ENCODE peak calls at places on chromosomes 6 and 20, in seven cellular contexts. B is B cell; Y is osteoblast; V is psoas muscle; D is CD8-positive, alpha-beta T cell; I is astrocyte of the cerebellum; X is adrenal gland. N is an unnamed sample.

GRCh38 chr6:25142506-25142905 is 136.7 kb upstream of the CARMIL1 start:
- DNase-seq in X (no peak), V (no peak), D (no peak), I (no peak), B (no peak), Y (no peak), N (no peak)

GRCh38 chr20:30168025-30168799 is 1089.3 kb upstream of the DEFB115 start:
- DNase-seq in Y (no peak), I (no peak), B (no peak), D (peak), V (no peak), X (no peak), N (peak)

GRCh38 chr6:74001091-74001490 is 305.1 kb downstream of the CD109 start:
- DNase-seq in B (no peak), Y (no peak), D (no peak), I (no peak), X (no peak), V (no peak), N (no peak)

GRCh38 chr6:47135772-47136171 is 93.6 kb upstream of the ADGRF1 start:
- DNase-seq in V (no peak), I (peak), D (no peak), Y (peak), B (no peak), X (no peak), N (no peak)

GRCh38 chr6:15953152-15953880 is 175.6 kb upstream of the MYLIP start:
- DNase-seq in B (no peak), I (no peak), D (no peak), Y (no peak), V (no peak), X (no peak), N (no peak)

GRCh38 chr6:37858363-37858762 is 38.8 kb downstream of the ZFAND3 start:
- DNase-seq in X (no peak), Y (no peak), V (no peak), D (no peak), I (no peak), B (no peak), N (no peak)

GRCh38 chr6:27495386-27496135 is 22.7 kb upstream of the ZNF184 start:
- DNase-seq in B (no peak), X (no peak), V (peak), D (peak), I (no peak), Y (peak), N (peak)

GRCh38 chr6:85390105-85390728 is 59.7 kb upstream of the NT5E start:
- DNase-seq in I (no peak), X (no peak), B (no peak), V (no peak), Y (no peak), D (no peak), N (no peak)

GRCh38 chr20:5148581-5148980 is 21.8 kb downstream of the CDS2 start:
- DNase-seq in X (no peak), D (no peak), V (no peak), I (no peak), B (no peak), Y (no peak), N (no peak)

GRCh38 chr20:41958391-41958790 is 340.2 kb upstream of the CHD6 start:
- DNase-seq in D (no peak), Y (no peak), B (no peak), X (no peak), I (no peak), V (no peak), N (no peak)

GRCh38 chr20:41960166-41960565 is 342.0 kb upstream of the CHD6 start:
- DNase-seq in D (no peak), V (no peak), Y (no peak), I (no peak), X (no peak), B (no peak), N (no peak)

GRCh38 chr20:41951615-41952014 is 333.4 kb upstream of the CHD6 start:
- DNase-seq in X (no peak), V (no peak), B (no peak), Y (no peak), I (no peak), D (no peak), N (no peak)

DNA sequence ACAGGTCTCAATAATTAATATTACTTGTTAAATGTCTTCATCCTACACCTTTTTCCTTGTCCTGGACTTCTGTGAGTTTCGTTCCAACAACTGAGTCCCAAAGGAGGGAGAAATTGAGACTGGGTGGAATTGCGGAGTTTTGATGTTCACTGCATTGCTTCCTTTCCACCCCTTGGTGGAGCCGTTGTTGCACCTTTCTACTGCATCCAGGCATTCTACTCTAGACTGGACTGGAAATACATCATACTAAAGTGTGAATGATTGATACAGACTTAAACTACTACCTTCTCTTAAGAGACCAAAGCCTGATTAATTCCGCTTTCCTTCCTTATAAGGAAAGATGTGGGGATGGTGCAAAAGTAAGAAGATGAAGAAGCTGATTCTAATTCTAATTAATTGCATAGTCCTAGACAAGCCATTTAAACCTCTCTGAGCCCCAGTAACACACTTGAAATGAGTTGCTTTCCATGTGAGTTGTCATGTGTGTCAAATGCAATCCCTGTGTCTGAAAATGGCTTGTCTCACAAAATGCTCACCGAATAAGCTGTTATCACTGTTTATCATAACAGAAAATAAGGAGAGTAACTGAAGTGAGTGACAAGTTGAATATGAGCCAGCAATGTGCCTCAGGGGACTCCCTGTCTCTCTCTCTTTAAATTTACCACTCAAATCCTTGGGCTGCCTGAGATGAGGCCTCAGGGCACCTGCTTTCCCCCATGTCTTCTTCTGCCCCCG is 338.3 kb upstream of the CHD6 start:
- DNase-seq in Y (no peak), I (no peak), B (no peak), X (no peak), V (no peak), D (no peak), N (no peak)
- TF ChIP-seq CTCF in Y (no peak), I (no peak), B (no peak), X (peak), V (peak), D (no peak), N (no peak)

GRCh38 chr6:48915591-48915990 is 547.5 kb downstream of the MMUT start:
- DNase-seq in I (no peak), D (no peak), V (no peak), B (no peak), Y (no peak), X (no peak), N (no peak)
- TF ChIP-seq CTCF in I (no peak), D (no peak), V (no peak), B (no peak), Y (no peak), X (no peak), N (no peak)

GRCh38 chr6:105108631-105109262 is 71.1 kb downstream of the POPDC3 start:
- DNase-seq in X (no peak), V (no peak), I (no peak), Y (no peak), B (no peak), D (no peak), N (no peak)

GRCh38 chr6:105102186-105102585 is 77.6 kb downstream of the POPDC3 start:
- DNase-seq in B (no peak), D (no peak), X (no peak), Y (no peak), I (no peak), V (peak), N (no peak)

GRCh38 chr6:105106260-105106659 is 73.6 kb downstream of the POPDC3 start:
- DNase-seq in V (no peak), Y (no peak), I (no peak), D (no peak), X (no peak), B (no peak), N (no peak)

GRCh38 chr6:105107207-105107606 is 72.6 kb downstream of the POPDC3 start:
- DNase-seq in X (no peak), Y (peak), V (no peak), B (no peak), D (no peak), I (no peak), N (no peak)

DNA sequence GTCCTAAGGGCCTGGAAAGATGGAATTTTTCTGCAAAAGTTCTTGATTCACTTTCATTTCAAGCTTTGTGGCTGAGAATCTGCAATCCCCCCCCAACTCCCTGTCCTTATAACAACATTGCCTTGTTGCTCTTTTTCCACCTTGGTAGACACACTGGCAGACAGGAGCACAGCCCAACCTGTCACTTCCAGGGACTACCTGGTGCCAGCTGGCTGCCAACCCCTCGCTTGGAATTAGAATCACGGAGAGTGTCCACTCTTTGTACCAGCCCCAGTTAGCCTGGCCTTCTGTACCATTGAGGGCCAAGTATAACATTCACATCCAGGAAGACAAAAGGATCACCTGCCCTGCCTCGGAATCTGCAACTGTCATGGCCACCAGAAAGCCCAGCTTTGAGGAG is 74.7 kb downstream of the POPDC3 start:
- DNase-seq in X (no peak), Y (no peak), B (no peak), D (no peak), V (no peak), I (no peak), N (no peak)
- TF ChIP-seq CTCF in X (no peak), Y (no peak), B (no peak), D (no peak), V (no peak), I (no peak), N (no peak)

GRCh38 chr6:43772571-43773049 is 2.6 kb downstream of the VEGFA start:
- DNase-seq in I (no peak), B (no peak), D (no peak), Y (peak), X (peak), V (no peak), N (no peak)

GRCh38 chr6:43771858-43772570 is 2.0 kb downstream of the VEGFA start:
- DNase-seq in V (peak), X (peak), B (peak), Y (peak), I (no peak), D (peak), N (peak)

GRCh38 chr6:43769526-43770416 is at the start of gene VEGFA:
- DNase-seq in I (peak), B (peak), V (peak), X (peak), Y (peak), D (peak), N (peak)

GRCh38 chr6:43770417-43771209 is 602 bp downstream of the VEGFA start:
- DNase-seq in D (peak), I (no peak), V (peak), X (peak), B (peak), Y (peak), N (peak)

DNA sequence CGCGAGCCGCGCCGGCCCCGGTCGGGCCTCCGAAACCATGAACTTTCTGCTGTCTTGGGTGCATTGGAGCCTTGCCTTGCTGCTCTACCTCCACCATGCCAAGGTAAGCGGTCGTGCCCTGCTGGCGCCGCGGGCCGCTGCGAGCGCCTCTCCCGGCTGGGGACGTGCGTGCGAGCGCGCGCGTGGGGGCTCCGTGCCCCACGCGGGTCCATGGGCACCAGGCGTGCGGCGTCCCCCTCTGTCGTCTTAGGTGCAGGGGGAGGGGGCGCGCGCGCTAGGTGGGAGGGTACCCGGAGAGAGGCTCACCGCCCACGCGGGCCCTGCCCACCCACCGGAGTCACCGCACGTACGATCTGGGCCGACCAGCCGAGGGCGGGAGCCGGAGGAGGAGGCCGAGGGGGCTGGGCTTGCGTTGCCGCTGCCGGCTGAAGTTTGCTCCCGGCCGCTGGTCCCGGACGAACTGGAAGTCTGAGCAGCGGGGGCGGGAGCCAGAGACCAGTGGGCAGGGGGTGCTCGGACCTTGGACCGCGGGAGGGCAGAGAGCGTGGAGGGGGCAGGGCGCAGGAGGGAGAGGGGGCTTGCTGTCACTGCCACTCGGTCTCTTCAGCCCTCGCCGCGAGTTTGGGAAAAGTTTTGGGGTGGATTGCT is 1.3 kb downstream of the VEGFA start:
- DNase-seq in D (peak), B (peak), Y (peak), V (peak), I (no peak), X (peak), N (peak)
- TF ChIP-seq CTCF in D (no peak), B (no peak), Y (no peak), V (no peak), I (no peak), X (no peak), N (no peak)

DNA sequence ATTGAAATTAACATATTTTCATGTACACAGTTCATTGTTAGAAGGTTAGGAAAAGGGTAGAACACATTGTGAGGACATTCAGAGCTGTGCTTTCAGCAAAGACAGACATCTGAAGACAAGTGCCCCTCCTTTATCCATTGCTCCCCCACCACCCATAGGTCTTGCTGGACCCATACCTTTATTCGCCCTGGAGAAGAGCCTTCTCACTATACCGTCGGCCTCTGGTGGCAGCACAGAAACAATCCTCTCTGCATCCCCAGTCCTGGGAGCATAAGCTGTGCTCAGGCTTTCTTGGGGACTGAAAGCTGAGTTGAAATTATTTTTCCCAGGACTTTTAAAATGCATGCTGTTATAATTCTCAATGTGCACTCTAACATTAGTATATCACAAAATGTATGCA is 372.3 kb downstream of the EPHA7 start:
- DNase-seq in D (no peak), X (no peak), B (no peak), V (no peak), Y (no peak), I (no peak), N (no peak)
- TF ChIP-seq CTCF in D (no peak), X (no peak), B (no peak), V (no peak), Y (no peak), I (no peak), N (no peak)

GRCh38 chr6:118665011-118665410 is 13.6 kb upstream of the CEP85L start:
- DNase-seq in D (peak), B (no peak), V (no peak), Y (no peak), X (no peak), I (no peak), N (no peak)
- TF ChIP-seq CTCF in D (no peak), B (no peak), V (no peak), Y (no peak), X (no peak), I (no peak), N (no peak)

DNA sequence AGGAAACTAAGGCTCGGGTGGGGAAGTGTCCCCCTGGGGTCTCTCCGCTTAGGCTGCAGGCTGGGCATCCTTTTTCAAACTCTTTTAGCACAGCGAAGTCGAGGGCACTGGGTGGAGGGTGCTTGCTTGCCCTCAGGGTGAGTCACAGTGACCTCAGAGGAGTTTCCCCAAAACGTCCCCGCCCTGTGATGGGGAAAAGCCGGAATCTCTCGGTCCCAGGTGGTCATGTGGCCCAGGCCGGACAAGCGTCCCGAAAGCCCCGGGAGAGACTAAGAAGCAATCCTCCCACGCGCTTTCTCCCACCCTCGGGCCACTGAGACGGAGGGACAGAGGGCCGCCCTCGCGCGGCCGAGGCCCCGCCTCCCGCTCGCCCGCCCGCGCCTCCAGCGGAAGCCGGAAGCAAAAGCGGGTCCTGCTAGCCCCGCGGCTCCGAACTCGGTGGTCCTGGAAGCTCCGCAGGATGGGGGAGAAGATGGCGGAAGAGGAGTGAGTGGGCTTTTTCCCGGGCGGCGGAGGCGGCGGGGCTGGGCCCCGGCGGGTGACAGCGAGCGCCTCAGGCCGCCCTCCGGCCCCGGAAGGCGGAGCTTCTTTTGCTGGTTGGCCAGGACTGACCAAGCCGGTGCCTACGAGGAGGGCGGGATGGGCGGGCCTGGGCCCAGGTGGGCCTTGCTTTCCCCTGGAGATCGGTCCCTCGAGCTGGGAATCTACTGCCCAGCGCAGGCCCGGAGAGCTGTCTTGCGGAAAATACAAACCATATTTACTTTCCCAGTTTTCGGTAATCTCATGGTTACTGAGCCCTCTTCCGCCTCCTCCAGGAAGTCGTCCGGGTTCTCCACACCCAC is at the start of gene SLC9A8:
- DNase-seq in B (peak), X (peak), Y (peak), I (peak), D (peak), V (peak), N (peak)
- TF ChIP-seq CTCF in B (peak), X (peak), Y (peak), I (peak), D (peak), V (peak), N (peak)

DNA sequence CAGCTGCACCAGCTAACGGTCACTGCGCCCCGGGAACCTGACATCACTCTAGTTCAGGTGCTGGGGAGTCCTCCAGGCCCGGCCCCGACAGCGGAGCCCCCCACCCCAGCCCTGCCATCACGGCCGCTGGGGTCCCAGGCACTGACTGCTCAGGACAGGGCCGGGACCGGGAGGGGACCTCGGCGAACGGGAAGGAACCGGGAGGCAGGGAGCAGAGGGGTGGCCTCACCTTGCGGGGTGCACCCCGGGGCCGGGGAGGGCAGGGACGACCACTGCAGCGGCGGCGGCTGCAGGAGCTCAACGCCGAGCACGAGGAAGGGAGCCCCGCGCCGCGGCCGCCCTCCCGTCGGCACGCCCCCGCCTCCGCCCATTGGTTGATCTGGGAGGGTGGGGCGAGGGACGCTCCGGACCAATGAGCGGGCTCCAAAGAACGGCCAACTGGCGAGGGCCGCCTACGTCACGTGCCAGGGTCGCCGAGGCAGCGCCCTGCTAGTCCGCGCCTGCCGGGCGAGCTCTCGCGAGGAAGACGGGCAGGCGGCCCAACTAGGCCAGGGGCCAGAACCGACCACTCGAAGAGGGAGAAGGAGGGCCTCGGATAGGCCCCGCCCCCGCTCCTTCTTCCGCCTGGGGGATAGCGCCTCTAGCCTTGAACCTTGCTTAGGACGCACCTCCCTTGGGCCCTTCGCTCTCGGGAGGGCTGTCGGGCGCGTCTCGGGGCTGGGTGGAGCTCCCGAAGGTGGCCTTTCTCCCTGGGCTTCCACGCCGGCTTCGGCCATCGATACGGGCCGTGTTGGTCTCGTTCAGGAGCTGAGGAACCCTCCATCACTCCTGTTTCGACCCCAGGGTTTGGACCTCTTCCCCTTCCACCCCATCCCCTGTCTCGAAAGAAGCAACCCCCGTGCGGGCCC is at the start of gene ADISSP:
- DNase-seq in B (peak), Y (peak), V (peak), X (peak), I (peak), D (peak), N (peak)
- TF ChIP-seq CTCF in B (no peak), Y (no peak), V (peak), X (no peak), I (no peak), D (no peak), N (no peak)

DNA sequence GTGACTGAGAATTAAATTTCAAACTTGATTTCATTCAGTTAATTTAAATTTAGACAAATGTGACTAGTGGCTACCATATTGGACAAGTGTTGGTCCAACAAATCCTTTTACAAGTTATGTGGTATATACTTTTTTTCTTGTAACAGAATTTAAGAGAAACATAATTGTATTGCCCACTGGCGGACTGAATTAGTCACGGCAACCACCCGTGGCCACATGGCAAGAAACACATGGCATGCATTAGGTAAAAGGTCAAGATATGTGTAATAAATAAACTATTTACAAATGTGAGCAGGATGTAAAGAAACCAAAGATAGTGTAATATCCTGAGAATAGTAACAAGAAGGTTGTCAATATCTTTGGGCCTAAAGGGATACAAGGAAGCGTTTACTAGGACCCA is 91.2 kb downstream of the LCA5 start:
- DNase-seq in V (no peak), Y (no peak), I (no peak), X (no peak), D (no peak), B (no peak), N (no peak)
- TF ChIP-seq CTCF in V (no peak), Y (no peak), I (no peak), X (no peak), D (no peak), B (no peak), N (no peak)